ENCODE peak calls at places on chromosomes 2 and 18, in six cellular contexts. S is OCI-LY7, N is germinal center, Q is upper lobe of right lung, T is left lobe of liver, C is brain microvascular endothelial cell. U is an unnamed sample.

GRCh38 chr2:70123829-70124117 is 36.5 kb downstream of the PCBP1 start:
- DNase-seq in N (no peak), Q (no peak), S (no peak), C (no peak), T (no peak), U (no peak)

GRCh38 chr18:80022613-80023012 is 11.6 kb upstream of the RBFA start:
- DNase-seq in S (peak; percentile 54), T (no peak), Q (no peak), C (no peak), N (no peak), U (no peak)

GRCh38 chr2:241193276-241193675 is 4.8 kb downstream of the ANO7 start:
- DNase-seq in Q (no peak), S (no peak), T (no peak), N (no peak), C (no peak), U (no peak)

GRCh38 chr2:109213646-109214417 is 84.8 kb downstream of the SH3RF3 start:
- DNase-seq in Q (peak; percentile 72), N (no peak), T (no peak), S (no peak), C (peak; percentile 65), U (no peak)

GRCh38 chr2:217071416-217071815 is 211.6 kb upstream of the TNP1 start:
- DNase-seq in C (no peak), T (no peak), Q (no peak), N (no peak), S (no peak), U (no peak)

GRCh38 chr2:43073373-43073772 is 153.0 kb downstream of the ZFP36L2 start:
- DNase-seq in C (no peak), T (no peak), Q (no peak), S (no peak), N (no peak), U (no peak)

GRCh38 chr2:74525717-74526648 is at the start of gene DQX1:
- DNase-seq in C (no peak), N (peak; percentile 85), Q (no peak), S (peak; percentile 63), T (no peak), U (peak; percentile 27)

GRCh38 chr2:71545572-71546274 is 92.4 kb downstream of the DYSF start:
- DNase-seq in T (no peak), S (peak; percentile 68), N (peak; percentile 53), Q (peak; percentile 49), C (peak; percentile 54), U (peak; percentile 38)

GRCh38 chr18:42107287-42108045 is 152.4 kb downstream of the PIK3C3 start:
- DNase-seq in S (no peak), N (no peak), C (no peak), Q (no peak), T (no peak), U (no peak)

GRCh38 chr2:182625814-182626213 is 90.2 kb upstream of the DNAJC10 start:
- DNase-seq in N (no peak), Q (no peak), C (no peak), T (no peak), S (no peak), U (no peak)

GRCh38 chr2:136025057-136025973 is 39.9 kb upstream of the DARS1 start:
- DNase-seq in S (peak; percentile 56), T (peak; percentile 60), C (peak; percentile 46), Q (peak; percentile 85), N (peak; percentile 31), U (no peak)

GRCh38 chr2:100786985-100787384 is 33.0 kb upstream of the NPAS2 start:
- DNase-seq in C (no peak), T (no peak), S (no peak), N (no peak), Q (no peak), U (no peak)

GRCh38 chr2:150404147-150404546 is 83.3 kb downstream of the RND3 start:
- DNase-seq in C (no peak), Q (no peak), T (no peak), S (no peak), N (no peak), U (no peak)

GRCh38 chr18:24366328-24366727 is 31.3 kb downstream of the OSBPL1A start:
- DNase-seq in T (no peak), Q (no peak), C (no peak), S (no peak), N (no peak), U (no peak)

GRCh38 chr2:170163666-170164065 is 14.3 kb upstream of the MYO3B start:
- DNase-seq in N (no peak), S (no peak), C (no peak), T (no peak), Q (no peak), U (no peak)

GRCh38 chr2:200378652-200379290 is 72.3 kb downstream of the SPATS2L start:
- DNase-seq in C (no peak), N (no peak), T (no peak), S (no peak), Q (no peak), U (no peak)

GRCh38 chr18:54717673-54718435 is 110.4 kb upstream of the RAB27B start:
- DNase-seq in C (no peak), S (peak; percentile 24), T (no peak), Q (no peak), N (peak; percentile 6), U (no peak)

GRCh38 chr18:59238385-59238784 is 18.4 kb downstream of the GRP start:
- DNase-seq in S (no peak), Q (no peak), N (no peak), C (no peak), T (no peak), U (no peak)

GRCh38 chr2:84939426-84940087 is 31.4 kb upstream of the KCMF1 start:
- DNase-seq in Q (no peak), N (peak; percentile 74), S (peak; percentile 94), T (no peak), C (no peak), U (no peak)

GRCh38 chr2:224162122-224162521 is 123.0 kb upstream of the SERPINE2 start:
- DNase-seq in T (no peak), C (peak; percentile 60), Q (no peak), N (no peak), S (no peak), U (no peak)

GRCh38 chr2:205590759-205591158 is 91.5 kb upstream of the NRP2 start:
- DNase-seq in N (no peak), Q (no peak), T (no peak), C (peak; percentile 55), S (no peak), U (no peak)

GRCh38 chr2:145339646-145340045 is 819.7 kb upstream of the ZEB2 start:
- DNase-seq in T (no peak), C (no peak), N (no peak), Q (no peak), S (no peak), U (no peak)

GRCh38 chr18:55189972-55190371 is 230.7 kb upstream of the CCDC68 start:
- DNase-seq in T (no peak), Q (no peak), N (no peak), C (no peak), S (no peak), U (no peak)

GRCh38 chr18:9417081-9417841 is 58.1 kb upstream of the RALBP1 start:
- DNase-seq in C (peak; percentile 54), S (no peak), Q (no peak), T (no peak), N (no peak), U (no peak)

U was measured in chondrocyte.